ENCODE peak calls at places on chromosomes 3 and 15, in seven cellular contexts. B is suprapubic skin; D is brain microvascular endothelial cell; Q is GM13977; W is tibial nerve; E is CD4-positive, alpha-beta T cell; L is kidney. T is an unnamed sample.

GRCh38 chr3:21274000-21274671 is 476.9 kb downstream of the ZNF385D start:
- DNase-seq in D (peak; percentile 22), B (no peak), L (no peak), Q (no peak), W (no peak), E (no peak), T (no peak)

GRCh38 chr3:153215497-153215896 is 53.5 kb downstream of the RAP2B start:
- DNase-seq in Q (no peak), E (no peak), W (no peak), B (no peak), D (no peak), L (no peak), T (no peak)

GRCh38 chr3:46006646-46007045 is 11.0 kb upstream of the FYCO1 start:
- DNase-seq in L (no peak), D (no peak), Q (no peak), B (no peak), W (no peak), E (no peak), T (no peak)

GRCh38 chr15:75531041-75531450 is 48.1 kb downstream of the PTPN9 start:
- DNase-seq in D (peak; percentile 27), B (peak; percentile 71), Q (no peak), L (peak; percentile 81), W (peak; percentile 53), E (no peak), T (no peak)

GRCh38 chr3:10160346-10160745 is 4.4 kb upstream of the IRAK2 start:
- DNase-seq in Q (no peak), E (no peak), W (no peak), L (no peak), B (no peak), D (no peak), T (no peak)

GRCh38 chr3:112813723-112814171 is 32.9 kb downstream of the CD200R1L start:
- DNase-seq in W (no peak), E (no peak), D (no peak), Q (peak; percentile 24), L (no peak), B (no peak), T (no peak)

GRCh38 chr3:72683068-72683467 is 165.2 kb downstream of the SHQ1 start:
- DNase-seq in L (no peak), W (no peak), D (no peak), Q (peak; percentile 72), E (no peak), B (no peak), T (no peak)

GRCh38 chr15:90004252-90004651 is 3.1 kb downstream of the ZNF710 start:
- DNase-seq in D (peak; percentile 7), W (no peak), E (no peak), B (peak; percentile 71), L (no peak), Q (no peak), T (no peak)

GRCh38 chr3:58556761-58557181 is 19.8 kb upstream of the ACOX2 start:
- DNase-seq in L (no peak), B (no peak), E (no peak), W (no peak), D (no peak), Q (no peak), T (no peak)

GRCh38 chr15:33028495-33028894 is 166.0 kb downstream of the FMN1 start:
- DNase-seq in W (no peak), L (no peak), E (no peak), Q (no peak), B (no peak), D (no peak), T (no peak)

GRCh38 chr3:81289676-81290075 is 471.8 kb downstream of the GBE1 start:
- DNase-seq in D (peak; percentile 34), W (no peak), B (no peak), Q (no peak), E (no peak), L (no peak), T (no peak)

GRCh38 chr15:33963831-33964664 is 4.2 kb upstream of the CHRM5 start:
- DNase-seq in B (no peak), D (no peak), L (no peak), E (no peak), W (no peak), Q (peak; percentile 28), T (no peak)

GRCh38 chr3:101189786-101190185 is 130.6 kb downstream of the IMPG2 start:
- DNase-seq in D (peak; percentile 46), B (no peak), Q (no peak), W (no peak), L (no peak), E (no peak), T (no peak)

GRCh38 chr3:194928183-194928736 is 242.6 kb downstream of the FAM43A start:
- DNase-seq in L (no peak), E (no peak), B (no peak), Q (no peak), W (no peak), D (peak; percentile 36), T (no peak)

GRCh38 chr3:38837358-38837757 is 21.3 kb upstream of the SCN10A start:
- DNase-seq in L (no peak), Q (no peak), E (no peak), B (no peak), D (no peak), W (no peak), T (no peak)

GRCh38 chr15:70257573-70258220 is 160.0 kb upstream of the TLE3 start:
- DNase-seq in Q (no peak), L (peak; percentile 45), B (no peak), D (no peak), W (no peak), E (no peak), T (no peak)

GRCh38 chr3:52721002-52721741 is 15.3 kb downstream of the SPCS1 start:
- DNase-seq in B (no peak), Q (peak; percentile 29), E (no peak), W (no peak), D (no peak), L (no peak), T (no peak)

GRCh38 chr15:42138968-42139386 is 17.5 kb downstream of the PLA2G4F start:
- DNase-seq in L (peak; percentile 51), W (no peak), D (no peak), Q (no peak), E (no peak), B (peak; percentile 45), T (no peak)

GRCh38 chr15:62469478-62469873 is 304.4 kb upstream of the C2CD4B start:
- DNase-seq in L (no peak), B (no peak), Q (no peak), D (no peak), E (no peak), W (no peak), T (no peak)

GRCh38 chr3:116155830-116156229 is 289.5 kb downstream of the LSAMP start:
- DNase-seq in W (no peak), D (no peak), E (no peak), L (no peak), Q (no peak), B (no peak), T (no peak)

GRCh38 chr3:53788038-53788437 is 58.2 kb downstream of the CHDH start:
- DNase-seq in W (no peak), L (no peak), B (no peak), E (no peak), Q (no peak), D (no peak), T (no peak)

GRCh38 chr3:101842245-101842934 is 6.9 kb upstream of the NFKBIZ start:
- DNase-seq in W (no peak), L (no peak), B (no peak), E (no peak), D (no peak), Q (no peak), T (no peak)

GRCh38 chr3:169945313-169945712 is 21.3 kb upstream of the SEC62 start:
- DNase-seq in D (peak; percentile 25), L (no peak), Q (peak; percentile 74), B (no peak), E (peak; percentile 6), W (no peak), T (no peak)

GRCh38 chr15:101675015-101675414 is 22.8 kb upstream of the TM2D3 start:
- DNase-seq in L (no peak), W (no peak), Q (no peak), B (no peak), E (no peak), D (peak; percentile 95), T (no peak)

GRCh38 chr3:134651347-134652041 is 672 bp upstream of the KY start:
- DNase-seq in W (no peak), B (no peak), L (no peak), Q (no peak), E (no peak), D (no peak), T (no peak)

GRCh38 chr15:101523560-101523940 is 34.0 kb upstream of the PCSK6 start:
- DNase-seq in B (no peak), Q (no peak), L (no peak), E (no peak), D (no peak), W (no peak), T (no peak)

GRCh38 chr15:95843241-95843851 is 487.2 kb upstream of the NR2F2 start:
- DNase-seq in B (no peak), W (peak; percentile 51), E (no peak), D (peak; percentile 68), L (peak; percentile 78), Q (no peak), T (no peak)

DNA sequence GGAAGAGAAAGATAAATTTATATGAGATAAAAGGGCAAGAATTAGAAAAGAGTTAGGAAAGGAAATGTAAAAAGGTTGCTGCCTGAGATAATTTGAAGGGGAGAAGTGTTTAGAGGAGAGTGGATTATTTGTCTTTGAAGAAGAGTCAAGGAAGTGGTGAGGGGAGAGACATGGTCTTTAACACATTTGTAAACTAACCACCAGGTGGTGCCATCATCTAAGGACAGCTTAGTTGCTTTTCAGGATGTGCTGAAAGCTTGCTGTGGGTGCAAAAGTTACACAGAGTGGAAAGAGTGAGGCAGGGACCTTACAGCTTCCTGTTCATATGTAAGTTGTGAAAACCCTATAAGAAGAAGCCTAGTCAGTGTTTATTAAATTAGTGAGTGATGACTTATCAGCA is 114.1 kb upstream of the DNAJC19 start:
- DNase-seq in B (no peak), W (no peak), E (no peak), D (no peak), L (no peak), Q (peak; percentile 7), T (no peak)
- TF ChIP-seq CTCF in B (no peak), W (no peak), E (no peak), D (peak; percentile 38), L (no peak), Q (peak; percentile 42), T (no peak)

GRCh38 chr15:79450648-79451047 is 18.5 kb downstream of the MINAR1 start:
- DNase-seq in D (no peak), E (no peak), W (no peak), B (no peak), L (no peak), Q (no peak), T (no peak)
- TF ChIP-seq CTCF in D (peak; percentile 58), E (no peak), W (no peak), B (no peak), L (no peak), Q (no peak), T (no peak)

GRCh38 chr15:58840048-58840447 is 68.9 kb downstream of the MINDY2 start:
- DNase-seq in D (peak; percentile 21), E (no peak), B (no peak), W (no peak), L (no peak), Q (no peak), T (no peak)

GRCh38 chr15:58842713-58843396 is 71.8 kb downstream of the MINDY2 start:
- DNase-seq in W (no peak), Q (peak; percentile 38), D (no peak), E (no peak), L (no peak), B (no peak), T (no peak)

GRCh38 chr15:58839485-58839884 is 68.4 kb downstream of the MINDY2 start:
- DNase-seq in D (no peak), W (no peak), L (no peak), E (no peak), B (no peak), Q (peak; percentile 39), T (no peak)
- TF ChIP-seq CTCF in D (peak; percentile 36), W (peak; percentile 11), L (peak; percentile 14), E (peak; percentile 23), B (peak; percentile 7), Q (peak; percentile 62), T (no peak)

GRCh38 chr15:72345280-72345679 is 25.3 kb upstream of the CELF6 start:
- DNase-seq in B (no peak), Q (no peak), W (no peak), E (no peak), D (no peak), L (no peak), T (no peak)
- TF ChIP-seq CTCF in B (no peak), Q (no peak), W (no peak), E (no peak), D (no peak), L (no peak), T (no peak)